ENCODE peak calls at places on chromosomes 11 and 22, in four cellular contexts. E, S, B and K are unnamed samples.

GRCh38 chr11:73193251-73194033 is 24.6 kb upstream of the P2RY2 start:
- DNase-seq in E (no peak), S (no peak), B (no peak), K (no peak)

GRCh38 chr22:21632237-21632895 is at the start of gene CCDC116:
- DNase-seq in E (no peak), S (peak), B (no peak), K (peak)

GRCh38 chr22:24695958-24696511 is 78.5 kb downstream of the PIWIL3 start:
- DNase-seq in E (no peak), S (no peak), B (no peak), K (no peak)

GRCh38 chr11:122900803-122901202 is 18.2 kb downstream of the JHY start:
- DNase-seq in E (no peak), S (no peak), B (no peak), K (no peak)

GRCh38 chr11:126891556-126892217 is 108.9 kb downstream of the KIRREL3 start:
- DNase-seq in E (no peak), S (no peak), B (no peak), K (no peak)

GRCh38 chr11:66886671-66887221 is 29.9 kb downstream of the LRFN4 start:
- DNase-seq in E (no peak), S (peak), B (no peak), K (no peak)

GRCh38 chr22:24445481-24446290 is 18.3 kb downstream of the ADORA2A start:
- DNase-seq in E (no peak), S (no peak), B (peak), K (no peak)

GRCh38 chr11:123308077-123308476 is 113.0 kb upstream of the CLMP start:
- DNase-seq in E (no peak), S (no peak), B (no peak), K (no peak)

GRCh38 chr11:16902182-16902581 is 112.0 kb downstream of the PLEKHA7 start:
- DNase-seq in E (no peak), S (no peak), B (no peak), K (no peak)

GRCh38 chr22:26502688-26503561 is 9.3 kb downstream of the TFIP11 start:
- DNase-seq in E (no peak), S (peak), B (peak), K (no peak)

GRCh38 chr22:49057910-49058309 is 769.8 kb downstream of the BRD1 start:
- DNase-seq in E (no peak), S (no peak), B (no peak), K (no peak)
- H3K4me3 ChIP-seq in E (no peak), S (no peak), B (no peak), K (no peak)

GRCh38 chr22:36162127-36163034 is 1.8 kb upstream of the APOL3 start:
- DNase-seq in E (no peak), S (no peak), B (no peak), K (no peak)
- H3K4me3 ChIP-seq in E (no peak), S (no peak), B (no peak), K (no peak)

GRCh38 chr11:13577881-13578280 is 82.1 kb upstream of the PTH start:
- DNase-seq in E (no peak), S (no peak), B (no peak), K (no peak)
- H3K4me3 ChIP-seq in E (no peak), S (no peak), B (no peak), K (no peak)

GRCh38 chr11:2903672-2904011 is 18.1 kb upstream of the CDKN1C start:
- DNase-seq in E (no peak), S (no peak), B (no peak), K (no peak)

GRCh38 chr11:2901854-2902783 is 16.5 kb upstream of the CDKN1C start:
- DNase-seq in E (peak), S (peak), B (peak), K (peak)

GRCh38 chr11:2899080-2899783 is 13.7 kb upstream of the CDKN1C start:
- DNase-seq in E (no peak), S (no peak), B (no peak), K (peak)

GRCh38 chr11:2902784-2903671 is 17.5 kb upstream of the CDKN1C start:
- DNase-seq in E (no peak), S (peak), B (no peak), K (no peak)

GRCh38 chr11:2901196-2901796 is 15.7 kb upstream of the CDKN1C start:
- DNase-seq in E (no peak), S (no peak), B (no peak), K (no peak)
- H3K4me3 ChIP-seq in E (peak), S (peak), B (peak), K (no peak)

GRCh38 chr11:107354780-107355179 is 102.8 kb downstream of the CWF19L2 start:
- DNase-seq in E (no peak), S (no peak), B (no peak), K (no peak)

GRCh38 chr11:107359701-107360100 is 97.9 kb downstream of the CWF19L2 start:
- DNase-seq in E (no peak), S (no peak), B (no peak), K (no peak)

DNA sequence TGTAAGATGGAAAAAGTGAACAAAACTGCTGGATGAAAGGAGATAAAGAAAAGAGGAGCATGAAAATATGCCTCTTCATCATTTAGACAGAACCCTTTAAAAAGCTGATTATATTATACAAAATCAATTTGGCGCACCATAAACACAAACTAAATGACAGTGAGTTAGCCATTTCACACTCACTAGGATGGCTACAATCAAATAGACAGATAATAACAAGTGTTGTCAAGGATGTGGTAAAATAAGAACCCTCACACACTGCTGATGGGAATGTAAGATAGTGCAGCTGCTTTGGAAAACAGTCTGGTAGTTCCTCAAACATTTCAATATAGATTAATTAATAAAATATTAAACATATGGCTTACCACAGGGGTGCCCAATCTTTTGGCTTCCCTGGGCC is 99.7 kb downstream of the CWF19L2 start:
- DNase-seq in E (no peak), S (no peak), B (no peak), K (no peak)
- H3K4me3 ChIP-seq in E (no peak), S (no peak), B (no peak), K (no peak)

DNA sequence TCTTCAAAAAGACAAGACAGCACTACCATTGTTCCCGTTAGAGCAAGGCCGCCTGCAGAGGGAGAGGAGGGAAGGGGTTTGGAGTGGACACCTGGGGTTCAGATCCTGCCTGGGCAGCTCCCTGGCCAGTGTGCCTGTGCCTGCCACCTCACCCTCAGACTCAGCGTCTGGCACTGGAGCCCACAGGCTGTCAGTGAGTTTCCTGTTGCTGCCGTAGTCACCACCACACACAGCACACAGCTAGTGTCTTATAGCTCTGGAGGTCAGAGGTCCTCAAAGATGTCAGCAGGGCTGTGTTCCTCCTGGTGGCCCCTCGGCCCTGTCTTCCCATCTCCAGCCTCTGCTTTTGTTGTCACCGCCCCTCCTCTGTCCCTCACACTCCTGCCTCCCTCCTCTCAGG is 31.8 kb downstream of the CTTN start:
- DNase-seq in E (no peak), S (no peak), B (no peak), K (no peak)
- H3K4me3 ChIP-seq in E (no peak), S (no peak), B (no peak), K (no peak)

GRCh38 chr11:518463-519202 is 11.6 kb upstream of the RNH1 start:
- DNase-seq in E (peak), S (peak), B (peak), K (peak)
- H3K4me3 ChIP-seq in E (peak), S (peak), B (no peak), K (no peak)

DNA sequence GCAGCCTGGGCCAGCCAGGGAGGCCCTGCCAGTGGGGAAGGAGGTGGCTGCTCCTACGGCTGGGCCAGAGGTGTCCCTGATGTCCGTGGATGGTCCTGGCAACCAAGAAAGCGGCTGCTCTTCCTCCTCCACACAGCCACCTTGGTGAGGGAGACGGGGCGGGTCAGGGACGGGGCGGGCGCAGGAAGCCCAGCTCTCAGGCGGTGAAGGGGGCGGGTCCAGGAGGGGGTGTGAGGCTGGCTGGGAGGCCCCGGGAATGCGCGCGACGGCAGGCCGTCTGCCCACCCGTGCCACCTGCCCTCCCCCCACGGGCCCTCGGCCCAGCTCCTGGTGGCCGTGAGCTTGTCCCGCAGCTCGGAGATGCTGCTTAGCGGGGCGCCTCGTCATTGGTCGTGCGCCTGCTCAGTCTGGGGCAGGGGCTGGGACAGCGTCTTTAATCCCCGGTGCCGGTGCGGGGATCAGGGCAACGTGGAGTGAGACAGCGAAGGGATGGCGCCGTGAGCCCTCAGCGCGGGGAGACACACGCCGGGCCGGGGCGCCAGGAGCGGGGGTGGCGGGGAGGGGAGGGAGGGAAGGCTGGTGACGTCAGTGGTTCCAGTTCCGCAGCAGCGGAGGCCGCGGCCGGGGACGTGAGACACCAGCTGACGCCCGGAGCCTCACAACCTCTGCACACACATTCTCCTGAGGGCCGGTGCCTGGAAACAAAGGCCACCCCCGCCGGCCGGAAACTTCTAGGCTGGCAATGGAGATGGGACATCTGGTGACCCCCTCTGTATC is 6.7 kb upstream of the BRSK2 start:
- DNase-seq in E (peak), S (peak), B (peak), K (peak)
- H3K4me3 ChIP-seq in E (peak), S (peak), B (peak), K (peak)

GRCh38 chr22:50577697-50577986 is 585 bp downstream of the CPT1B start:
- DNase-seq in E (no peak), S (no peak), B (no peak), K (no peak)
- H3K4me3 ChIP-seq in E (no peak), S (no peak), B (no peak), K (no peak)